ENCODE peak calls at places on chromosomes 5 and 9, in six cellular contexts. N, G, C, R, L and D are unnamed samples.

GRCh38 chr5:118956727-118957126 is 31.6 kb downstream of the DTWD2 start:
- DNase-seq in N (no peak), G (peak; percentile 36), C (no peak), R (no peak), L (no peak), D (peak; percentile 15)

GRCh38 chr9:708182-708555 is 133.3 kb upstream of the DMRT1 start:
- DNase-seq in N (no peak), G (peak; percentile 40), C (no peak), R (no peak), L (no peak), D (no peak)

GRCh38 chr5:37326536-37326935 is 44.4 kb downstream of the NUP155 start:
- DNase-seq in N (no peak), G (no peak), C (no peak), R (no peak), L (no peak), D (no peak)

GRCh38 chr5:980941-981340 is 27.7 kb upstream of the NKD2 start:
- DNase-seq in N (no peak), G (peak; percentile 53), C (no peak), R (no peak), L (no peak), D (peak; percentile 31)

GRCh38 chr9:114270120-114270975 is 52.5 kb upstream of the ORM1 start:
- DNase-seq in N (no peak), G (no peak), C (no peak), R (no peak), L (no peak), D (no peak)

GRCh38 chr9:137136926-137137607 is 1.9 kb upstream of the GRIN1 start:
- DNase-seq in N (peak; percentile 25), G (no peak), C (no peak), R (no peak), L (no peak), D (no peak)

GRCh38 chr5:42951169-42951846 is 88.8 kb downstream of the ANXA2R start:
- DNase-seq in N (peak; percentile 87), G (peak; percentile 60), C (peak; percentile 54), R (no peak), L (no peak), D (no peak)

GRCh38 chr9:108058137-108058779 is 568.7 kb upstream of the KLF4 start:
- DNase-seq in N (no peak), G (no peak), C (no peak), R (peak; percentile 23), L (no peak), D (no peak)

GRCh38 chr9:101702257-101702656 is 36.2 kb downstream of the GRIN3A start:
- DNase-seq in N (no peak), G (no peak), C (no peak), R (no peak), L (no peak), D (no peak)

GRCh38 chr5:150322202-150322601 is 19.5 kb upstream of the ARSI start:
- DNase-seq in N (no peak), G (peak; percentile 66), C (peak; percentile 67), R (no peak), L (no peak), D (no peak)

GRCh38 chr5:151233576-151234202 is 9.8 kb upstream of the CCDC69 start:
- DNase-seq in N (no peak), G (no peak), C (no peak), R (no peak), L (no peak), D (no peak)

GRCh38 chr5:7488734-7489133 is 92.8 kb downstream of the ADCY2 start:
- DNase-seq in N (no peak), G (no peak), C (no peak), R (no peak), L (no peak), D (no peak)

GRCh38 chr9:98256632-98257218 is 1.3 kb upstream of the TBC1D2 start:
- DNase-seq in N (no peak), G (peak; percentile 11), C (no peak), R (no peak), L (no peak), D (no peak)

GRCh38 chr9:14428781-14429230 is 114.9 kb upstream of the NFIB start:
- DNase-seq in N (no peak), G (peak; percentile 85), C (peak; percentile 49), R (no peak), L (peak; percentile 52), D (peak; percentile 82)

GRCh38 chr9:132507670-132508469 is 74.5 kb upstream of the BARHL1 start:
- DNase-seq in N (no peak), G (peak; percentile 86), C (peak; percentile 67), R (no peak), L (peak; percentile 27), D (peak; percentile 49)

GRCh38 chr9:21965401-21965951 is 28.7 kb downstream of the CDKN2A start:
- DNase-seq in N (peak; percentile 83), G (peak; percentile 93), C (peak; percentile 19), R (peak; percentile 56), L (no peak), D (no peak)

GRCh38 chr5:53983568-53984465 is 326.6 kb downstream of the ARL15 start:
- DNase-seq in N (peak; percentile 16), G (peak; percentile 80), C (no peak), R (no peak), L (no peak), D (no peak)

GRCh38 chr9:105711867-105712266 is 17.5 kb downstream of the TMEM38B start:
- DNase-seq in N (peak; percentile 6), G (no peak), C (no peak), R (no peak), L (no peak), D (no peak)

GRCh38 chr5:94682799-94683198 is 64.3 kb downstream of the SLF1 start:
- DNase-seq in N (no peak), G (no peak), C (no peak), R (no peak), L (no peak), D (no peak)

GRCh38 chr9:122904466-122904822 is 715 bp downstream of the RC3H2 start:
- DNase-seq in N (no peak), G (peak; percentile 65), C (peak; percentile 58), R (peak; percentile 6), L (no peak), D (no peak)

GRCh38 chr9:120365386-120365785 is 214.6 kb downstream of the CDK5RAP2 start:
- DNase-seq in N (no peak), G (no peak), C (no peak), R (no peak), L (no peak), D (no peak)

GRCh38 chr9:120368799-120369198 is 211.2 kb downstream of the CDK5RAP2 start:
- DNase-seq in N (no peak), G (no peak), C (no peak), R (no peak), L (no peak), D (no peak)

GRCh38 chr9:120369608-120370220 is 210.3 kb downstream of the CDK5RAP2 start:
- DNase-seq in N (no peak), G (no peak), C (no peak), R (no peak), L (no peak), D (no peak)

GRCh38 chr9:120363697-120364096 is 216.3 kb downstream of the CDK5RAP2 start:
- DNase-seq in N (no peak), G (no peak), C (no peak), R (no peak), L (no peak), D (no peak)

DNA sequence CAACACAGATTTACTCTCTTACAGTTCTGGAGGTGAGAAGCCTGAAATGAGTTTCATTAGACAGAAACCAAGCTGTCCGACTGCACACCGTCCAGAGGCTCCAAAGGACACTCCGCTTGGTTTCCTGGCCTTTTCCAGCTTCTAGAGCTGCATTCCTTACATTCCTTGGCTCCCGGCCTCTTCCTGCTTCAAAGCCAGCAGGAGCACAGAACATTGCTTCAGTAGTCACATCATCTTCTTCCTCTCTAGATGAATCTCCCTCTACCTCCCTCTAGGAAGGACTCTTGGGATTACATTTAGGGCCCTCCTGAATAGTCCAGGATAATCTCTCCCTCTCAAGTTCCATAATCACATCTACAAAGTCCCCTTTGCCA is 213.3 kb downstream of the CDK5RAP2 start:
- DNase-seq in N (no peak), G (peak; percentile 90), C (peak; percentile 53), R (peak; percentile 56), L (peak; percentile 61), D (peak; percentile 87)
- TF ChIP-seq CTCF in N (peak; percentile 12), G (peak; percentile 65), C (peak; percentile 49), R (peak; percentile 52), L (peak; percentile 46), D (peak; percentile 69)

GRCh38 chr5:160048131-160048530 is 39.2 kb downstream of the TTC1 start:
- DNase-seq in N (no peak), G (no peak), C (no peak), R (no peak), L (no peak), D (no peak)

GRCh38 chr5:160049099-160049498 is 40.2 kb downstream of the TTC1 start:
- DNase-seq in N (no peak), G (no peak), C (no peak), R (no peak), L (no peak), D (no peak)

GRCh38 chr5:160054831-160055230 is 45.9 kb downstream of the TTC1 start:
- DNase-seq in N (no peak), G (peak; percentile 47), C (peak; percentile 46), R (no peak), L (no peak), D (no peak)

GRCh38 chr5:160054047-160054446 is 45.1 kb downstream of the TTC1 start:
- DNase-seq in N (no peak), G (peak; percentile 42), C (no peak), R (no peak), L (no peak), D (no peak)
- TF ChIP-seq CTCF in N (no peak), G (no peak), C (no peak), R (no peak), L (no peak), D (no peak)

GRCh38 chr9:77968506-77968905 is 63.1 kb downstream of the GNAQ start:
- DNase-seq in N (no peak), G (no peak), C (no peak), R (no peak), L (no peak), D (no peak)
- TF ChIP-seq CTCF in N (no peak), G (no peak), C (no peak), R (no peak), L (no peak), D (no peak)

GRCh38 chr5:103079796-103080195 is 40.1 kb downstream of the GIN1 start:
- DNase-seq in N (peak; percentile 43), G (no peak), C (no peak), R (no peak), L (no peak), D (no peak)
- TF ChIP-seq CTCF in N (no peak), G (no peak), C (no peak), R (no peak), L (no peak), D (no peak)

GRCh38 chr9:33140406-33141360 is 26.5 kb downstream of the B4GALT1 start:
- DNase-seq in N (no peak), G (no peak), C (no peak), R (no peak), L (no peak), D (no peak)
- TF ChIP-seq CTCF in N (no peak), G (no peak), C (no peak), R (no peak), L (no peak), D (no peak)